ENCODE peak calls at places on chromosomes 13 and 19, in eight cellular contexts. One of them, this sample, is unnamed.

GRCh38 chr13:68046900-68047299 is 816.8 kb upstream of the PCDH9 start:
- DNase-seq in activated T-helper 1 cell treated with Interleukin-2 at 50 U/mL for 16 hours: no peak
- DNase-seq in KBM-7: no peak
- DNase-seq in HepG2: no peak
- DNase-seq in endothelial cell of umbilical vein: no peak
- DNase-seq in NCI-H1105 treated with DMSO at 0.1 percent for 48 hours: no peak
- DNase-seq in activated CD4-positive, alpha-beta T cell treated with anti-CD3 and anti-CD28 coated beads, Interleukin-2, amount 50 U/mL, for 48 hours: no peak
- DNase-seq in GM04504: no peak
- DNase-seq in this sample: no peak

GRCh38 chr13:23427342-23428182 is 5.9 kb downstream of the SACS start:
- DNase-seq in activated T-helper 1 cell treated with Interleukin-2 at 50 U/mL for 16 hours: no peak
- DNase-seq in KBM-7: no peak
- DNase-seq in HepG2: peak; percentile 5
- DNase-seq in endothelial cell of umbilical vein: peak; percentile 96
- DNase-seq in NCI-H1105 treated with DMSO at 0.1 percent for 48 hours: no peak
- DNase-seq in activated CD4-positive, alpha-beta T cell treated with anti-CD3 and anti-CD28 coated beads, Interleukin-2, amount 50 U/mL, for 48 hours: no peak
- DNase-seq in GM04504: peak; percentile 84
- DNase-seq in this sample: no peak

GRCh38 chr19:2561221-2561620 is 85.3 kb downstream of the GADD45B start:
- DNase-seq in activated T-helper 1 cell treated with Interleukin-2 at 50 U/mL for 16 hours: no peak
- DNase-seq in KBM-7: no peak
- DNase-seq in HepG2: no peak
- DNase-seq in endothelial cell of umbilical vein: no peak
- DNase-seq in NCI-H1105 treated with DMSO at 0.1 percent for 48 hours: no peak
- DNase-seq in activated CD4-positive, alpha-beta T cell treated with anti-CD3 and anti-CD28 coated beads, Interleukin-2, amount 50 U/mL, for 48 hours: no peak
- DNase-seq in GM04504: no peak
- DNase-seq in this sample: no peak

GRCh38 chr13:42215578-42216421 is 56.2 kb upstream of the AKAP11 start:
- DNase-seq in activated T-helper 1 cell treated with Interleukin-2 at 50 U/mL for 16 hours: no peak
- DNase-seq in KBM-7: peak; percentile 37
- DNase-seq in HepG2: peak; percentile 10
- DNase-seq in endothelial cell of umbilical vein: peak; percentile 48
- DNase-seq in NCI-H1105 treated with DMSO at 0.1 percent for 48 hours: peak; percentile 21
- DNase-seq in activated CD4-positive, alpha-beta T cell treated with anti-CD3 and anti-CD28 coated beads, Interleukin-2, amount 50 U/mL, for 48 hours: peak; percentile 35
- DNase-seq in GM04504: peak; percentile 12
- DNase-seq in this sample: peak; percentile 11

GRCh38 chr19:17406039-17406886 is 833 bp upstream of the BST2 start:
- DNase-seq in activated T-helper 1 cell treated with Interleukin-2 at 50 U/mL for 16 hours: no peak
- DNase-seq in KBM-7: peak; percentile 77
- DNase-seq in HepG2: no peak
- DNase-seq in endothelial cell of umbilical vein: peak; percentile 41
- DNase-seq in NCI-H1105 treated with DMSO at 0.1 percent for 48 hours: no peak
- DNase-seq in activated CD4-positive, alpha-beta T cell treated with anti-CD3 and anti-CD28 coated beads, Interleukin-2, amount 50 U/mL, for 48 hours: peak; percentile 59
- DNase-seq in GM04504: no peak
- DNase-seq in this sample: peak; percentile 62

GRCh38 chr13:50085063-50085462 is 69.8 kb downstream of the KCNRG start:
- DNase-seq in activated T-helper 1 cell treated with Interleukin-2 at 50 U/mL for 16 hours: no peak
- DNase-seq in KBM-7: peak; percentile 73
- DNase-seq in HepG2: peak; percentile 20
- DNase-seq in endothelial cell of umbilical vein: peak; percentile 65
- DNase-seq in NCI-H1105 treated with DMSO at 0.1 percent for 48 hours: no peak
- DNase-seq in activated CD4-positive, alpha-beta T cell treated with anti-CD3 and anti-CD28 coated beads, Interleukin-2, amount 50 U/mL, for 48 hours: no peak
- DNase-seq in GM04504: no peak
- DNase-seq in this sample: no peak

GRCh38 chr19:54654447-54655321 is 8.1 kb upstream of the LILRB4 start:
- DNase-seq in activated T-helper 1 cell treated with Interleukin-2 at 50 U/mL for 16 hours: no peak
- DNase-seq in KBM-7: no peak
- DNase-seq in HepG2: no peak
- DNase-seq in endothelial cell of umbilical vein: no peak
- DNase-seq in NCI-H1105 treated with DMSO at 0.1 percent for 48 hours: no peak
- DNase-seq in activated CD4-positive, alpha-beta T cell treated with anti-CD3 and anti-CD28 coated beads, Interleukin-2, amount 50 U/mL, for 48 hours: no peak
- DNase-seq in GM04504: no peak
- DNase-seq in this sample: no peak

GRCh38 chr13:106373989-106374572 is 161.4 kb downstream of the EFNB2 start:
- DNase-seq in activated T-helper 1 cell treated with Interleukin-2 at 50 U/mL for 16 hours: no peak
- DNase-seq in KBM-7: peak; percentile 11
- DNase-seq in HepG2: no peak
- DNase-seq in endothelial cell of umbilical vein: peak; percentile 48
- DNase-seq in NCI-H1105 treated with DMSO at 0.1 percent for 48 hours: no peak
- DNase-seq in activated CD4-positive, alpha-beta T cell treated with anti-CD3 and anti-CD28 coated beads, Interleukin-2, amount 50 U/mL, for 48 hours: no peak
- DNase-seq in GM04504: peak; percentile 61
- DNase-seq in this sample: no peak

GRCh38 chr13:84433024-84433423 is 550.8 kb upstream of the SLITRK1 start:
- DNase-seq in activated T-helper 1 cell treated with Interleukin-2 at 50 U/mL for 16 hours: no peak
- DNase-seq in KBM-7: no peak
- DNase-seq in HepG2: no peak
- DNase-seq in endothelial cell of umbilical vein: no peak
- DNase-seq in NCI-H1105 treated with DMSO at 0.1 percent for 48 hours: no peak
- DNase-seq in activated CD4-positive, alpha-beta T cell treated with anti-CD3 and anti-CD28 coated beads, Interleukin-2, amount 50 U/mL, for 48 hours: no peak
- DNase-seq in GM04504: no peak
- DNase-seq in this sample: no peak